ENCODE peak calls at places on chromosomes 1 and 21, in four cellular contexts. P is mucosa of descending colon, B is neural crest cell, J is tibial artery. F is an unnamed sample.

GRCh38 chr1:200038987-200039848 is 11.7 kb downstream of the NR5A2 start:
- DNase-seq in P (peak), B (no peak), J (peak), F (no peak)

GRCh38 chr1:246768403-246769020 is 44.3 kb downstream of the SCCPDH start:
- DNase-seq in P (no peak), B (no peak), J (no peak), F (no peak)

GRCh38 chr1:40831001-40831732 is 31.0 kb downstream of the CITED4 start:
- DNase-seq in P (no peak), B (no peak), J (no peak), F (no peak)

GRCh38 chr21:26961704-26962103 is 5.2 kb downstream of the ADAMTS5 start:
- DNase-seq in P (no peak), B (no peak), J (no peak), F (no peak)

GRCh38 chr1:226871636-226872327 is 1.4 kb downstream of the PSEN2 start:
- DNase-seq in P (no peak), B (no peak), J (no peak), F (no peak)

GRCh38 chr21:29189358-29189757 is 58.9 kb downstream of the MAP3K7CL start:
- DNase-seq in P (no peak), B (no peak), J (no peak), F (no peak)

GRCh38 chr1:110004583-110004982 is 20.0 kb downstream of the AHCYL1 start:
- DNase-seq in P (no peak), B (no peak), J (no peak), F (no peak)

GRCh38 chr1:185015598-185015997 is 29.8 kb upstream of the RNF2 start:
- DNase-seq in P (no peak), B (no peak), J (no peak), F (no peak)

GRCh38 chr21:44892536-44893277 is 19.2 kb upstream of the PTTG1IP start:
- DNase-seq in P (peak), B (peak), J (no peak), F (peak)

GRCh38 chr1:14851775-14852174 is 253.3 kb downstream of the KAZN start:
- DNase-seq in P (no peak), B (no peak), J (no peak), F (no peak)

GRCh38 chr21:26966978-26967913 is at the start of gene ADAMTS5:
- DNase-seq in P (peak), B (peak), J (peak), F (peak)

GRCh38 chr1:231611851-231612250 is 14.7 kb upstream of the DISC1 start:
- DNase-seq in P (no peak), B (no peak), J (no peak), F (no peak)

GRCh38 chr1:21200767-21201166 is 24.1 kb upstream of the EIF4G3 start:
- DNase-seq in P (no peak), B (no peak), J (no peak), F (no peak)

GRCh38 chr1:160362168-160362941 is 4.5 kb upstream of the NHLH1 start:
- DNase-seq in P (no peak), B (no peak), J (no peak), F (no peak)

GRCh38 chr1:117654485-117655219 is 48.8 kb downstream of the TENT5C start:
- DNase-seq in P (no peak), B (no peak), J (no peak), F (no peak)

GRCh38 chr1:66446261-66447001 is 87.5 kb upstream of the SGIP1 start:
- DNase-seq in P (no peak), B (peak), J (no peak), F (peak)

GRCh38 chr1:65490231-65491009 is 70.0 kb downstream of the LEPR start:
- DNase-seq in P (no peak), B (no peak), J (no peak), F (no peak)

GRCh38 chr1:78079580-78079979 is 33.8 kb downstream of the GIPC2 start:
- DNase-seq in P (no peak), B (no peak), J (no peak), F (no peak)

GRCh38 chr1:119384591-119384990 is 16.0 kb downstream of the HAO2 start:
- DNase-seq in P (no peak), B (no peak), J (no peak), F (no peak)

GRCh38 chr1:55378582-55378981 is 163.4 kb upstream of the USP24 start:
- DNase-seq in P (no peak), B (peak), J (peak), F (peak)

GRCh38 chr21:38925923-38926322 is 120.2 kb downstream of the ETS2 start:
- DNase-seq in P (peak), B (no peak), J (peak), F (no peak)

GRCh38 chr1:199855580-199855979 is 171.9 kb upstream of the NR5A2 start:
- DNase-seq in P (no peak), B (no peak), J (no peak), F (no peak)

GRCh38 chr1:48099011-48099550 is 101.9 kb upstream of the TRABD2B start:
- DNase-seq in P (no peak), B (no peak), J (no peak), F (no peak)

GRCh38 chr21:43921602-43921978 is 56.6 kb downstream of the AGPAT3 start:
- DNase-seq in P (no peak), B (no peak), J (no peak), F (no peak)

GRCh38 chr1:211133393-211133840 is 531 bp downstream of the KCNH1 start:
- DNase-seq in P (peak), B (peak), J (no peak), F (no peak)

GRCh38 chr1:6108476-6108875 is 62.8 kb downstream of the KCNAB2 start:
- DNase-seq in P (no peak), B (no peak), J (no peak), F (no peak)

GRCh38 chr1:92476071-92476607 is 10.6 kb downstream of the GFI1 start:
- DNase-seq in P (no peak), B (no peak), J (no peak), F (no peak)

GRCh38 chr1:116116040-116116439 is 4.8 kb downstream of the MAB21L3 start:
- DNase-seq in P (no peak), B (no peak), J (no peak), F (no peak)

GRCh38 chr21:32096411-32096810 is 182.4 kb downstream of the MIS18A start:
- DNase-seq in P (no peak), B (peak), J (no peak), F (no peak)

GRCh38 chr21:20968391-20968790 is 29.8 kb upstream of the NCAM2 start:
- DNase-seq in P (no peak), B (no peak), J (no peak), F (no peak)

GRCh38 chr1:51661081-51661518 is 44.2 kb downstream of the OSBPL9 start:
- DNase-seq in P (no peak), B (no peak), J (no peak), F (no peak)

GRCh38 chr1:50503515-50503914 is 80.3 kb upstream of the DMRTA2 start:
- DNase-seq in P (no peak), B (no peak), J (no peak), F (no peak)

GRCh38 chr1:32773018-32773763 is 44.0 kb downstream of the YARS1 start:
- DNase-seq in P (peak), B (peak), J (peak), F (peak)

GRCh38 chr1:171366099-171366498 is 52.1 kb downstream of the FMO4 start:
- DNase-seq in P (no peak), B (no peak), J (no peak), F (no peak)

GRCh38 chr21:25561668-25562641 is 45.3 kb downstream of the MRPL39 start:
- DNase-seq in P (peak), B (peak), J (peak), F (peak)

GRCh38 chr1:114468047-114468446 is 43.0 kb downstream of the TRIM33 start:
- DNase-seq in P (no peak), B (no peak), J (no peak), F (no peak)

GRCh38 chr1:70528591-70529333 is 117.7 kb downstream of the CTH start:
- DNase-seq in P (no peak), B (peak), J (no peak), F (no peak)

GRCh38 chr1:13584876-13585598 is 1.4 kb downstream of the PDPN start:
- DNase-seq in P (no peak), B (no peak), J (peak), F (no peak)

GRCh38 chr1:203173566-203173965 is 2.1 kb downstream of the MYBPH start:
- DNase-seq in P (no peak), B (no peak), J (peak), F (no peak)

GRCh38 chr1:30757196-30757949 is at the start of gene LAPTM5:
- DNase-seq in P (peak), B (no peak), J (peak), F (no peak)

GRCh38 chr1:147225193-147225730 is at the start of gene FMO5:
- DNase-seq in P (peak), B (peak), J (peak), F (no peak)
- TF ChIP-seq CTCF in P (no peak), B (peak), J (peak), F (peak)

GRCh38 chr1:161484613-161485012 is 20.6 kb upstream of the FCGR2A start:
- DNase-seq in P (no peak), B (no peak), J (no peak), F (no peak)
- TF ChIP-seq CTCF in P (no peak), B (peak), J (no peak), F (peak)

GRCh38 chr1:182111496-182111895 is 50.0 kb upstream of the ZNF648 start:
- DNase-seq in P (peak), B (no peak), J (no peak), F (no peak)

GRCh38 chr1:182113879-182114626 is 52.5 kb upstream of the ZNF648 start:
- DNase-seq in P (no peak), B (peak), J (no peak), F (no peak)

GRCh38 chr1:182109780-182110179 is 48.3 kb upstream of the ZNF648 start:
- DNase-seq in P (no peak), B (no peak), J (no peak), F (no peak)

GRCh38 chr1:182107218-182107617 is 45.7 kb upstream of the ZNF648 start:
- DNase-seq in P (no peak), B (no peak), J (no peak), F (no peak)

DNA sequence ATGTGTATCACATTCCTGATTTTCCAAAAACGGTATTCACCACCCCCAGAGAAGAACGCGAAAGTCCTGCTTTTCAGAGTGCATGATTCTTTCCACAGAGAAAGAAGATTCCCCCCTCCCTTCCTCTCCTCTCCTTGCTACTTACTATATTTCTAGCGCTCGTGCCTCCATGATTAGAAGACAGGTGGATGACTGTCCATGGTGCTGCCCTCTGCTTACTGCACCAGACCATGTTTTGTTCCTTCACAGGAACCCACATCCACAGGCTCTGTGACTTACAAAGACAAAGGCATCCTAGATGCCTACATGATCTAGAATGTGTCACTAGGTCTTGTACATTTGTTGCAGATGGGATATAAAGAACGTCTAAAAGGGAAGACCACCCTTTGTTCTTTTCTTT is 49.1 kb upstream of the ZNF648 start:
- DNase-seq in P (no peak), B (no peak), J (no peak), F (no peak)
- TF ChIP-seq CTCF in P (no peak), B (no peak), J (no peak), F (no peak)

GRCh38 chr1:61853545-61853944 is 111.3 kb downstream of the PATJ start:
- DNase-seq in P (no peak), B (no peak), J (no peak), F (no peak)
- TF ChIP-seq CTCF in P (no peak), B (peak), J (peak), F (no peak)

GRCh38 chr1:23980006-23980724 is at the start of gene SRSF10:
- DNase-seq in P (peak), B (peak), J (peak), F (peak)
- TF ChIP-seq CTCF in P (no peak), B (peak), J (peak), F (no peak)

GRCh38 chr21:30248844-30249243 is 32.9 kb upstream of the CLDN8 start:
- DNase-seq in P (no peak), B (no peak), J (no peak), F (no peak)
- TF ChIP-seq CTCF in P (no peak), B (no peak), J (no peak), F (no peak)

GRCh38 chr1:10396870-10397269 is 2.0 kb upstream of the PGD start:
- DNase-seq in P (no peak), B (no peak), J (no peak), F (no peak)

GRCh38 chr1:10399487-10399917 is 638 bp downstream of the PGD start:
- DNase-seq in P (peak), B (peak), J (peak), F (no peak)

GRCh38 chr1:10400013-10400412 is 1.1 kb downstream of the PGD start:
- DNase-seq in P (no peak), B (no peak), J (no peak), F (no peak)

GRCh38 chr1:10398278-10398733 is 558 bp upstream of the PGD start:
- DNase-seq in P (no peak), B (no peak), J (no peak), F (no peak)

GRCh38 chr1:10398734-10399486 is at the start of gene PGD:
- DNase-seq in P (peak), B (peak), J (peak), F (peak)
- TF ChIP-seq CTCF in P (no peak), B (no peak), J (peak), F (no peak)

GRCh38 chr1:25889470-25889869 is 14.0 kb upstream of the PAQR7 start:
- DNase-seq in P (no peak), B (no peak), J (no peak), F (no peak)
- TF ChIP-seq CTCF in P (no peak), B (peak), J (no peak), F (peak)

DNA sequence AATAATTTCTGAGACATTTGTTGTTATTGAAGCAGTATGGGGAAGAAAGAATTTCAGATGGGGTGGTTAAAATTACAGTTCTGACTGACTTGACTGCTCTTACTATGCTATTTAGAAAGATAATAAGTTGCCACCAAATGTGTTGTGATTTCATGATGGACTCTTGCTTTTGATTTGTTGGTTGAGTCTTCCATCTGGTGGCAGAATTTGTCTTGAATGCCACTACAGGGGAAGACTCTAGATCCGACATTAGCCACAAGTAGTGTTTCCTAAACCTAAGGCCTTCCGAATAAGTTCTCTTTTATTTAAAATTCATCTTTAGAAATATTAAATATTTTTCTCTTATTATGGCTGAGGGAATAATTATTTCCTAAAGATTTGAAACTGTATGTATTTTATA is 190.9 kb upstream of the ADGRL4 start:
- DNase-seq in P (no peak), B (no peak), J (no peak), F (no peak)
- TF ChIP-seq CTCF in P (no peak), B (peak), J (peak), F (no peak)